ENCODE peak calls at places on chromosomes 5 and 9, in five cellular contexts. W is HepG2, T is H1, I is K562, S is GM12878. Z is an unnamed sample.

GRCh38 chr9:86734762-86735161 is 212.5 kb downstream of the GAS1 start:
- DNase-seq in I (no peak), T (no peak), S (no peak), W (no peak), Z (no peak)

GRCh38 chr9:29514336-29514735 is 1941.1 kb upstream of the C9orf72 start:
- DNase-seq in I (no peak), W (no peak), S (no peak), T (no peak), Z (peak; percentile 1)

GRCh38 chr5:176817864-176818377 is 7.6 kb downstream of the UNC5A start:
- DNase-seq in T (no peak), S (no peak), W (no peak), I (peak; percentile 56), Z (peak; percentile 62)

GRCh38 chr5:35246411-35246810 is 16.1 kb upstream of the PRLR start:
- DNase-seq in I (no peak), S (no peak), W (peak; percentile 35), T (no peak), Z (no peak)

GRCh38 chr5:51156222-51156621 is 227.0 kb upstream of the ISL1 start:
- DNase-seq in T (no peak), I (no peak), W (no peak), S (no peak), Z (no peak)

GRCh38 chr9:11356101-11356500 is 743.3 kb upstream of the PTPRD start:
- DNase-seq in T (no peak), S (no peak), W (no peak), I (no peak), Z (no peak)

GRCh38 chr9:113151696-113152630 is 1.2 kb downstream of the SLC31A2 start:
- DNase-seq in W (no peak), T (no peak), I (no peak), S (no peak), Z (no peak)

GRCh38 chr5:107184066-107184465 is 486.7 kb downstream of the EFNA5 start:
- DNase-seq in W (no peak), T (no peak), S (no peak), I (no peak), Z (no peak)

GRCh38 chr5:180869587-180869986 is 8.5 kb upstream of the ZFP62 start:
- DNase-seq in T (no peak), W (no peak), S (no peak), I (no peak), Z (no peak)

GRCh38 chr9:131635285-131635684 is 90.0 kb downstream of the PRRT1B start:
- DNase-seq in W (peak; percentile 80), I (peak; percentile 88), S (no peak), T (peak; percentile 39), Z (peak; percentile 90)

GRCh38 chr9:127858041-127858512 is 3.6 kb upstream of the ENG start:
- DNase-seq in S (no peak), W (no peak), I (no peak), T (no peak), Z (no peak)

GRCh38 chr5:124790261-124790894 is 43.9 kb upstream of the ZNF608 start:
- DNase-seq in I (no peak), T (no peak), S (no peak), W (no peak), Z (peak; percentile 15)

GRCh38 chr5:116652196-116652729 is 77.6 kb upstream of the SEMA6A start:
- DNase-seq in I (no peak), S (peak; percentile 85), T (peak; percentile 39), W (peak; percentile 97), Z (no peak)

GRCh38 chr5:112006721-112007120 is 249.7 kb upstream of the NREP start:
- DNase-seq in S (no peak), T (no peak), I (no peak), W (no peak), Z (no peak)

GRCh38 chr5:129743541-129744187 is 4.2 kb upstream of the MINAR2 start:
- DNase-seq in S (no peak), I (no peak), T (no peak), W (no peak), Z (no peak)

GRCh38 chr9:97502984-97503861 is 1.8 kb downstream of the TMOD1 start:
- DNase-seq in W (no peak), S (no peak), T (no peak), I (peak; percentile 95), Z (no peak)

GRCh38 chr9:100440071-100440470 is 13.1 kb downstream of the MSANTD3 start:
- DNase-seq in S (no peak), W (no peak), I (no peak), T (no peak), Z (peak; percentile 22)

GRCh38 chr5:150055707-150056443 is 30.5 kb downstream of the CSF1R start:
- DNase-seq in S (no peak), W (no peak), I (no peak), T (no peak), Z (no peak)

GRCh38 chr9:129053020-129053419 is 16.6 kb downstream of the MIGA2 start:
- DNase-seq in W (no peak), S (no peak), T (no peak), I (no peak), Z (no peak)

GRCh38 chr9:37333288-37333687 is 89.2 kb upstream of the GRHPR start:
- DNase-seq in S (no peak), W (no peak), T (no peak), I (peak; percentile 35), Z (no peak)

GRCh38 chr9:35277649-35278359 is 116.0 kb downstream of the UNC13B start:
- DNase-seq in S (no peak), I (no peak), W (no peak), T (no peak), Z (no peak)

GRCh38 chr9:78879324-78880100 is 582.6 kb downstream of the PSAT1 start:
- DNase-seq in I (no peak), W (no peak), T (no peak), S (no peak), Z (peak; percentile 74)

GRCh38 chr5:74943905-74944304 is 77.7 kb upstream of the FAM169A start:
- DNase-seq in T (no peak), W (no peak), I (no peak), S (no peak), Z (no peak)

GRCh38 chr9:3014164-3014563 is 170.3 kb upstream of the PUM3 start:
- DNase-seq in S (no peak), I (no peak), T (no peak), W (no peak), Z (no peak)

GRCh38 chr9:129383415-129384088 is 205.5 kb upstream of the IER5L start:
- DNase-seq in W (no peak), I (no peak), T (no peak), S (peak; percentile 38), Z (no peak)

GRCh38 chr9:111148390-111148993 is 110.2 kb upstream of the LPAR1 start:
- DNase-seq in T (no peak), S (no peak), I (no peak), W (no peak), Z (no peak)

GRCh38 chr5:179815491-179816249 is 5.0 kb upstream of the SQSTM1 start:
- DNase-seq in T (no peak), S (no peak), W (no peak), I (no peak), Z (no peak)

GRCh38 chr9:125852386-125852785 is 105.2 kb downstream of the PBX3 start:
- DNase-seq in I (no peak), T (no peak), S (no peak), W (peak; percentile 26), Z (no peak)

GRCh38 chr9:129617167-129617566 is 3.7 kb downstream of the C9orf50 start:
- DNase-seq in S (no peak), T (no peak), W (no peak), I (no peak), Z (peak; percentile 86)

GRCh38 chr9:111114486-111114885 is 76.2 kb upstream of the LPAR1 start:
- DNase-seq in S (no peak), T (no peak), I (no peak), W (no peak), Z (no peak)

GRCh38 chr5:5880364-5880763 is 457.9 kb downstream of the ICE1 start:
- DNase-seq in W (no peak), T (no peak), I (no peak), S (no peak), Z (no peak)
- TF ChIP-seq HDAC2 in W (no peak), T (no peak), I (no peak), S (no peak), Z (no peak)

DNA sequence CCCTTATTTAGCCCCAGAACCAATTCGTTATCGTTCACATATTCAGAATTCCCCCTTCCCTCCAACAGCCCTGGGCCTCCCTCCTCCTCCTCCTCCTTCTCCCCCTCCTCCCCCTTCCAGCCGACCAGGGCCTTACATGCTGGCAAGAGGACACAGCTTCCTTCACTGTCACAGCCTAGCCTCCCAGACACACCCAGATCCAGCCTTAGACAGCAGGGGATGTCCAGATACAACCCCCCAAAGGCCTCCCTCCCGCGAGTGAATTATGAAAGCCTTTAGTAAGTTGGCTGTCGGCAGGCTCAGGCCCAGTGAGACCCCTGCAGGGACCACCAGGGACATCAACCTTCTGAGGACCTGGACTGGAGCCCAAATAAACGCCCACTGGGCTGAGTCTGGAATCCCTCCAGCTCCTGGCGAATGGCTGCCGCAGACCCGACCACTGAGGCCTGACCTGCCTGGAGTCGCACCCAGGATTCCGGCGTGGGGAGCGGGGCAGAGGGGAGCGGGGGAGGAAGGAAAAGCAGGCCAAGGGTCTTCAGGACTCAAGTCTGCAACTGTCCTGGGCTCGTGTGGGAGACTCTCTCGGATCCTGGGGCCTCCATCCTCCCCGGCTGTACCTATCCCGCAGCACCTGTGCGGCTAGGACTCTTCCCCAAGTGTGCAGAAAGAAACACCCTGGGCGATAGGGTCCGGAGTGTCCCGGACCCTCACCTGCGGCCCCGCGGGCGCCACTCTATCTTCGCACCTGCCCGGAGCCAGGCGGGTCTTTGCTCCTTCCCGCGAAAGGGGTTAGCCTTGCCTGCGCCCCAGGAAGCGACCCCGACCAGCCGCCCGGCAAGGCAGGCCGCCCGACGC is 735 bp downstream of the SEPTIN8 start:
- DNase-seq in S (no peak), T (no peak), I (peak; percentile 75), W (peak; percentile 19), Z (peak; percentile 48)
- TF ChIP-seq HDAC2 in S (no peak), T (no peak), I (peak; percentile 39), W (no peak), Z (no peak)

DNA sequence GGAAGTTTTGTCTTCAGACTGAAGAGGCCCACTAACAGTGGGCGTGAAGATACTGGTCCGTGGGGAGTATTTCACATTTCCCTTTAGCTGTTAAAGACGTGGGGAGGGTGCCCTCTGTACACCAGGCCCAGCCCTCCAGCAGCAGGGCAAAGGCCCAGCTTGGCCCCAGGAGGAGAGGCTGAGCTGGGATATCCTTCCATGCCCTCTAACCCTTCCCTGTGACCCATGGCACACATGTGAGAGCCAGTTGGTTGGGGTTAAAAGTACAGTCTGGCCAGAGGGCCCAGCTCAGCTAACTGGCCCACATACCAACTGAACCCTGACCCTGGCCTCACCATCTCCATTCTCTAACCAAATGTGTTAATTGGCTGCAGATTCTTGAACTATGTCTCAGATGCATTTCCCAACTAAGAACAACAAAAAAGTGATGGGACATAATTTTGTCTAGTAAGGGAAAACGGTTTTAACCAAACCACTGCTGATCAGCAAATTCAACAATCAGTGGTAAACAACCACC is 74.4 kb downstream of the LHFPL2 start:
- DNase-seq in T (no peak), I (no peak), W (no peak), S (no peak), Z (no peak)
- TF ChIP-seq HDAC2 in T (no peak), I (no peak), W (peak; percentile 10), S (no peak), Z (no peak)

DNA sequence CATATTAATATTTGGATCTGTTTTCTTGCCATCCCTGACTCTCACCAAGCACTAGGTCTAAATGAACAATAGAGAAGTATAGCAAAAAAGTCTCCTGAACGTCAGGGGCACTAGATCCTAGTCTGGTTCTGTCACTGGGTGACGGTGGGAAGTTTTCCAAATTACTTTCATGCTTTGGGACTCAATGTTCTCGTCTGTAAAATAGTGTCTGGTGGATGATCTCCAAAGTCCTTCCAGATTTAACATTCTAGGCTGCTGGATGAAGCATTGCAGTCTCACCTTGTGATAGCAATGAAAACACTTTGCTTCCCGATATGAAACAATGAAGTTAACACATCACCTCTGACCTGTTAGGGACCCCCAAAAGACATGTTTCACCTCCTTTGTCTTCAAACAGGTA is 199.3 kb downstream of the SEC61B start:
- DNase-seq in S (no peak), W (no peak), I (no peak), T (no peak), Z (no peak)
- TF ChIP-seq HDAC2 in S (no peak), W (no peak), I (no peak), T (no peak), Z (no peak)